ENCODE peak calls at places on chromosomes 6 and 20, in seven cellular contexts. B is HS-27A, V is HL-60, C is omental fat pad, W is fibroblast of lung, H is HT1080, X is left kidney. L is an unnamed sample.

GRCh38 chr20:40843251-40843650 is 154.2 kb upstream of the MAFB start:
- DNase-seq in B (no peak), V (no peak), C (no peak), W (no peak), H (no peak), X (no peak), L (no peak)

GRCh38 chr6:16059496-16059895 is 69.4 kb upstream of the MYLIP start:
- DNase-seq in B (no peak), V (no peak), C (no peak), W (no peak), H (no peak), X (peak; percentile 60), L (peak; percentile 49)

GRCh38 chr20:38833154-38833856 is 27.8 kb downstream of the PPP1R16B start:
- DNase-seq in B (no peak), V (no peak), C (no peak), W (no peak), H (no peak), X (no peak), L (no peak)

GRCh38 chr20:56422824-56423189 is 10.7 kb downstream of the CASS4 start:
- DNase-seq in B (no peak), V (no peak), C (no peak), W (no peak), H (no peak), X (no peak), L (no peak)

GRCh38 chr6:157228421-157229218 is 94.7 kb downstream of the TMEM242 start:
- DNase-seq in B (no peak), V (no peak), C (no peak), W (no peak), H (no peak), X (peak; percentile 88), L (no peak)

GRCh38 chr20:46312075-46312944 is 4.0 kb upstream of the CDH22 start:
- DNase-seq in B (no peak), V (no peak), C (no peak), W (no peak), H (no peak), X (peak; percentile 73), L (peak; percentile 46)

GRCh38 chr6:113586413-113586812 is 270.7 kb upstream of the MARCKS start:
- DNase-seq in B (peak; percentile 40), V (no peak), C (no peak), W (peak; percentile 92), H (peak; percentile 21), X (no peak), L (no peak)

GRCh38 chr20:49233226-49233625 is 14.0 kb downstream of the DDX27 start:
- DNase-seq in B (no peak), V (no peak), C (no peak), W (no peak), H (no peak), X (no peak), L (no peak)

GRCh38 chr6:148999921-149000589 is 253.2 kb downstream of the UST start:
- DNase-seq in B (peak; percentile 86), V (peak; percentile 28), C (peak; percentile 29), W (peak; percentile 89), H (peak; percentile 88), X (peak; percentile 24), L (no peak)

GRCh38 chr6:42694586-42694985 is 27.8 kb downstream of the PRPH2 start:
- DNase-seq in B (peak; percentile 41), V (no peak), C (no peak), W (peak; percentile 23), H (no peak), X (no peak), L (no peak)

GRCh38 chr6:131134950-131135243 is 370 bp upstream of the AKAP7 start:
- DNase-seq in B (no peak), V (no peak), C (no peak), W (no peak), H (no peak), X (no peak), L (no peak)

GRCh38 chr20:58611236-58612020 is 39.7 kb upstream of the STX16 start:
- DNase-seq in B (no peak), V (no peak), C (no peak), W (no peak), H (no peak), X (no peak), L (no peak)

GRCh38 chr6:18978330-18979128 is 591.4 kb downstream of the RNF144B start:
- DNase-seq in B (no peak), V (no peak), C (no peak), W (peak; percentile 56), H (peak; percentile 7), X (peak; percentile 83), L (no peak)

GRCh38 chr6:42727084-42727601 is 4.7 kb upstream of the PRPH2 start:
- DNase-seq in B (no peak), V (no peak), C (no peak), W (peak; percentile 16), H (no peak), X (peak; percentile 84), L (no peak)

GRCh38 chr20:57657537-57658446 is 37.6 kb upstream of the ZBP1 start:
- DNase-seq in B (no peak), V (no peak), C (peak; percentile 19), W (no peak), H (no peak), X (no peak), L (peak; percentile 39)

GRCh38 chr20:6769953-6770831 is 2.7 kb downstream of the BMP2 start:
- DNase-seq in B (no peak), V (no peak), C (no peak), W (peak; percentile 49), H (no peak), X (peak; percentile 55), L (no peak)

GRCh38 chr20:40860487-40860902 is 168.1 kb upstream of the TOP1 start:
- DNase-seq in B (no peak), V (no peak), C (no peak), W (peak; percentile 86), H (peak; percentile 67), X (no peak), L (no peak)

GRCh38 chr6:111759836-111760785 is 113.1 kb downstream of the FYN start:
- DNase-seq in B (peak; percentile 78), V (no peak), C (no peak), W (peak; percentile 90), H (no peak), X (peak; percentile 43), L (no peak)

GRCh38 chr20:23143098-23143497 is 57.0 kb upstream of the CD93 start:
- DNase-seq in B (peak; percentile 67), V (peak; percentile 70), C (peak; percentile 25), W (peak; percentile 84), H (peak; percentile 92), X (peak; percentile 33), L (no peak)

GRCh38 chr6:161256390-161256789 is 17.5 kb downstream of the AGPAT4 start:
- DNase-seq in B (no peak), V (no peak), C (no peak), W (no peak), H (no peak), X (no peak), L (no peak)

GRCh38 chr6:125670586-125670985 is 78.8 kb upstream of the HEY2 start:
- DNase-seq in B (no peak), V (no peak), C (no peak), W (no peak), H (peak; percentile 34), X (peak; percentile 83), L (peak; percentile 31)

GRCh38 chr20:24297928-24298327 is 171.5 kb upstream of the SYNDIG1 start:
- DNase-seq in B (no peak), V (no peak), C (no peak), W (no peak), H (no peak), X (no peak), L (no peak)

GRCh38 chr6:164097557-164098398 is 683.3 kb downstream of the QKI start:
- DNase-seq in B (no peak), V (no peak), C (no peak), W (peak; percentile 90), H (peak; percentile 79), X (peak; percentile 22), L (no peak)

GRCh38 chr6:112259337-112259675 is 4.9 kb upstream of the LAMA4 start:
- DNase-seq in B (no peak), V (no peak), C (no peak), W (no peak), H (no peak), X (no peak), L (no peak)

GRCh38 chr6:31441368-31442267 is 38.2 kb downstream of the MICA start:
- DNase-seq in B (peak; percentile 19), V (peak; percentile 34), C (peak; percentile 94), W (peak; percentile 43), H (peak; percentile 48), X (peak; percentile 75), L (peak; percentile 46)

GRCh38 chr6:99592900-99593299 is 13.7 kb upstream of the PRDM13 start:
- DNase-seq in B (no peak), V (peak; percentile 84), C (no peak), W (no peak), H (no peak), X (no peak), L (no peak)

GRCh38 chr6:11732036-11732545 is 46.5 kb downstream of the ADTRP start:
- DNase-seq in B (no peak), V (peak; percentile 71), C (no peak), W (no peak), H (peak; percentile 20), X (peak; percentile 9), L (no peak)

GRCh38 chr6:140609956-140610355 is 1235.5 kb upstream of the CITED2 start:
- DNase-seq in B (no peak), V (no peak), C (no peak), W (no peak), H (no peak), X (no peak), L (no peak)

GRCh38 chr6:123909989-123910388 is 106.3 kb downstream of the NKAIN2 start:
- DNase-seq in B (no peak), V (no peak), C (no peak), W (no peak), H (no peak), X (no peak), L (no peak)

GRCh38 chr6:55286824-55287223 is 40.4 kb upstream of the GFRAL start:
- DNase-seq in B (no peak), V (peak; percentile 14), C (no peak), W (no peak), H (no peak), X (no peak), L (no peak)

GRCh38 chr6:31057426-31058003 is 47.2 kb downstream of the MUC22 start:
- DNase-seq in B (no peak), V (no peak), C (no peak), W (peak; percentile 66), H (peak; percentile 20), X (no peak), L (no peak)

L was measured in H1.